ENCODE peak calls at places on chromosome 11, in six cellular contexts. Y is mammary epithelial cell, M is iPS DF 6.9, G is HL-60, C is left ventricle myocardium inferior, X is kidney. R is an unnamed sample.

GRCh38 chr11:72239849-72240460 is 4.0 kb downstream of the PHOX2A start:
- DNase-seq in X (no peak), M (no peak), Y (no peak), G (no peak), C (peak), R (peak)

GRCh38 chr11:14529933-14530332 is 9.7 kb upstream of the PSMA1 start:
- DNase-seq in M (no peak), X (no peak), Y (no peak), G (no peak), C (no peak), R (no peak)

GRCh38 chr11:78691215-78691614 is 116.6 kb upstream of the NARS2 start:
- DNase-seq in X (no peak), G (no peak), Y (no peak), C (no peak), M (no peak), R (no peak)

GRCh38 chr11:78050964-78051831 is 12.5 kb upstream of the THRSP start:
- DNase-seq in Y (peak), C (no peak), M (no peak), X (no peak), G (no peak), R (no peak)

GRCh38 chr11:125950696-125951645 is 5.1 kb downstream of the VSIG10L2 start:
- DNase-seq in Y (no peak), C (peak), X (no peak), G (no peak), M (no peak), R (peak)

GRCh38 chr11:85718991-85719807 is 33.2 kb upstream of the CCDC89 start:
- DNase-seq in C (peak), Y (peak), M (peak), X (peak), G (no peak), R (peak)

GRCh38 chr11:126816655-126817054 is 183.9 kb downstream of the KIRREL3 start:
- DNase-seq in Y (no peak), C (no peak), G (no peak), M (no peak), X (no peak), R (no peak)

GRCh38 chr11:59611570-59612565 is 3.7 kb downstream of the OSBP start:
- DNase-seq in G (no peak), C (no peak), X (no peak), Y (no peak), M (no peak), R (no peak)

GRCh38 chr11:119282495-119282894 is 34.4 kb downstream of the MCAM start:
- DNase-seq in M (no peak), Y (no peak), G (no peak), X (no peak), C (no peak), R (no peak)

GRCh38 chr11:78577495-78577894 is 2.8 kb upstream of the NARS2 start:
- DNase-seq in Y (no peak), C (no peak), G (no peak), X (no peak), M (no peak), R (no peak)

GRCh38 chr11:86459002-86459385 is 84.3 kb downstream of the CCDC81 start:
- DNase-seq in X (no peak), C (no peak), G (no peak), M (no peak), Y (no peak), R (no peak)

GRCh38 chr11:17171916-17172315 is 35.9 kb downstream of the PIK3C2A start:
- DNase-seq in G (no peak), C (no peak), M (no peak), Y (no peak), X (no peak), R (no peak)

GRCh38 chr11:76005746-76006145 is 190.7 kb downstream of the UVRAG start:
- DNase-seq in G (no peak), M (no peak), Y (no peak), C (no peak), X (no peak), R (no peak)

GRCh38 chr11:73310076-73310475 is 2.0 kb downstream of the ARHGEF17 start:
- DNase-seq in C (no peak), M (no peak), Y (no peak), G (no peak), X (peak), R (peak)

GRCh38 chr11:22510741-22511140 is 114.9 kb downstream of the FANCF start:
- DNase-seq in X (no peak), M (no peak), Y (peak), G (no peak), C (no peak), R (no peak)

GRCh38 chr11:123363556-123363955 is 66.5 kb upstream of the GRAMD1B start:
- DNase-seq in C (peak), G (no peak), M (no peak), Y (no peak), X (no peak), R (no peak)

GRCh38 chr11:22859756-22860155 is 518 bp downstream of the CCDC179 start:
- DNase-seq in C (no peak), G (no peak), M (no peak), Y (no peak), X (no peak), R (no peak)

GRCh38 chr11:70467196-70468085 is 69.1 kb downstream of the CTTN start:
- DNase-seq in Y (peak), C (peak), M (no peak), G (no peak), X (no peak), R (peak)

GRCh38 chr11:37072538-37072937 is 474.5 kb upstream of the RAG2 start:
- DNase-seq in G (no peak), C (no peak), X (no peak), M (no peak), Y (no peak), R (no peak)

GRCh38 chr11:109490953-109491733 is 69.2 kb downstream of the C11orf87 start:
- DNase-seq in M (no peak), Y (no peak), C (no peak), G (no peak), X (no peak), R (no peak)

GRCh38 chr11:8218840-8219239 is 44.8 kb downstream of the LMO1 start:
- DNase-seq in M (no peak), C (no peak), Y (no peak), G (no peak), X (no peak), R (no peak)

GRCh38 chr11:20310137-20310536 is 53.4 kb upstream of the HTATIP2 start:
- DNase-seq in X (no peak), G (no peak), Y (no peak), C (no peak), M (no peak), R (no peak)

GRCh38 chr11:87597696-87598095 is 560.0 kb downstream of the TMEM135 start:
- DNase-seq in G (no peak), C (no peak), M (no peak), Y (no peak), X (no peak), R (no peak)

GRCh38 chr11:123628936-123629683 is 25.3 kb downstream of the SCN3B start:
- DNase-seq in X (peak), C (peak), G (no peak), Y (no peak), M (no peak), R (no peak)

GRCh38 chr11:112734207-112734606 is 227.0 kb upstream of the NCAM1 start:
- DNase-seq in C (no peak), X (no peak), M (peak), Y (peak), G (no peak), R (no peak)

GRCh38 chr11:112555491-112556364 is 295.1 kb upstream of the PLET1 start:
- DNase-seq in X (no peak), Y (peak), M (peak), C (peak), G (peak), R (peak)

GRCh38 chr11:83072689-83073242 is 1.1 kb upstream of the RAB30 start:
- DNase-seq in M (no peak), X (no peak), Y (no peak), C (no peak), G (no peak), R (no peak)

GRCh38 chr11:9462806-9463537 is 2.2 kb downstream of the ZNF143 start:
- DNase-seq in X (no peak), Y (peak), G (no peak), M (no peak), C (no peak), R (no peak)

GRCh38 chr11:123185326-123185725 is 9.7 kb downstream of the CLMP start:
- DNase-seq in G (no peak), Y (no peak), C (no peak), M (no peak), X (no peak), R (no peak)

GRCh38 chr11:12156301-12157140 is 46.1 kb downstream of the MICAL2 start:
- DNase-seq in X (no peak), C (no peak), G (no peak), M (no peak), Y (no peak), R (no peak)

GRCh38 chr11:12154871-12155668 is 44.7 kb downstream of the MICAL2 start:
- DNase-seq in Y (no peak), C (no peak), M (no peak), G (no peak), X (no peak), R (no peak)

GRCh38 chr11:12155696-12156095 is 45.3 kb downstream of the MICAL2 start:
- DNase-seq in G (no peak), C (no peak), Y (no peak), M (no peak), X (no peak), R (no peak)

GRCh38 chr11:12158926-12159325 is 48.5 kb downstream of the MICAL2 start:
- DNase-seq in G (no peak), M (no peak), Y (no peak), C (no peak), X (no peak), R (no peak)

DNA sequence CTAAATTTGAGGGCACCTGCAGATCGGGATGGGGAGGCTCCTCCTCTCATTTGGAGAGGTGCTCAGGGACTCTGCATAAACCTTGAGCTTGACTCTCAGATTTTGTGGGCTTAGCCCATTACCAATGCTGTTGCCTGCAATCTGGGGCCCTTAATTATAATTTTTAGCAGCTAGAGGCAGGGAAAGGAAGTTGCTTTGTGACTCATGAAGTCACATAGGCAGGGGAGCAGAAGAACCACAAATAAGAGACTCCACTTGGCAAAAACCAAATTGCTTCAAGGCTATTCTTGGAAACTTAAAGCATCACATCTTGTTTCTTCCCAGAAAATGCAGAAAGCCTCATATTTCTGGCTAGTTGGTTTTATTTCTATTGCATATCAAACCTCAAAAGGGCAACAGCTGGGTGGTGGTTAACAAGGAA is 46.9 kb downstream of the MICAL2 start:
- DNase-seq in X (no peak), Y (no peak), G (no peak), M (no peak), C (no peak), R (no peak)
- H3K27ac ChIP-seq in X (no peak), Y (no peak), G (no peak), M (no peak), C (peak), R (peak)

DNA sequence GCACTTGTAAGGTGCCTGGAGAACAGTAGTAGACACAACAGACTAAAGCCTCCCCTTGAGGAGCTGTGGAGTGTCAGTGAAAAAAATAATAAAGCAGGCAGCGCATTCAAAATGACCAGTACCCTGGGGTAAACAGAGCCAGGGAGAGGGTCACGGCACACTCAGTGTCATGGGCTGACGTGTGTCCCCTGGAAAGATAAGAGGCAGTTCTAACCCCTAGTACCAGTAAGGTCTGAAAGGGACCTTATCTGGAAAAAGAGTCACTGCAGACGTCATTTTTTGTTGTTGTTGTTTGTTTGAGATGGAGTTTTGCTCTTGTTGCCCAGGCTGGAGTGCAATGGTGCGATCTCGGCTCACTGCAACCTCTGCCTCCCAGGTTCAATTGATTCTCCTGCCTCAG is 32.0 kb downstream of the DUSP8 start:
- DNase-seq in G (no peak), X (no peak), M (no peak), C (no peak), Y (no peak), R (no peak)
- H3K27ac ChIP-seq in G (no peak), X (no peak), M (no peak), C (no peak), Y (no peak), R (no peak)

GRCh38 chr11:10478066-10478465 is 23.0 kb downstream of the AMPD3 start:
- DNase-seq in Y (no peak), X (no peak), M (no peak), C (no peak), G (no peak), R (no peak)

GRCh38 chr11:10476927-10477689 is 22.0 kb downstream of the AMPD3 start:
- DNase-seq in X (no peak), C (no peak), Y (no peak), G (no peak), M (no peak), R (no peak)

GRCh38 chr11:10480026-10480425 is 25.0 kb downstream of the AMPD3 start:
- DNase-seq in M (no peak), X (no peak), G (no peak), Y (no peak), C (no peak), R (no peak)

GRCh38 chr11:10477690-10478046 is 22.6 kb downstream of the AMPD3 start:
- DNase-seq in M (no peak), C (no peak), Y (no peak), X (no peak), G (no peak), R (no peak)

DNA sequence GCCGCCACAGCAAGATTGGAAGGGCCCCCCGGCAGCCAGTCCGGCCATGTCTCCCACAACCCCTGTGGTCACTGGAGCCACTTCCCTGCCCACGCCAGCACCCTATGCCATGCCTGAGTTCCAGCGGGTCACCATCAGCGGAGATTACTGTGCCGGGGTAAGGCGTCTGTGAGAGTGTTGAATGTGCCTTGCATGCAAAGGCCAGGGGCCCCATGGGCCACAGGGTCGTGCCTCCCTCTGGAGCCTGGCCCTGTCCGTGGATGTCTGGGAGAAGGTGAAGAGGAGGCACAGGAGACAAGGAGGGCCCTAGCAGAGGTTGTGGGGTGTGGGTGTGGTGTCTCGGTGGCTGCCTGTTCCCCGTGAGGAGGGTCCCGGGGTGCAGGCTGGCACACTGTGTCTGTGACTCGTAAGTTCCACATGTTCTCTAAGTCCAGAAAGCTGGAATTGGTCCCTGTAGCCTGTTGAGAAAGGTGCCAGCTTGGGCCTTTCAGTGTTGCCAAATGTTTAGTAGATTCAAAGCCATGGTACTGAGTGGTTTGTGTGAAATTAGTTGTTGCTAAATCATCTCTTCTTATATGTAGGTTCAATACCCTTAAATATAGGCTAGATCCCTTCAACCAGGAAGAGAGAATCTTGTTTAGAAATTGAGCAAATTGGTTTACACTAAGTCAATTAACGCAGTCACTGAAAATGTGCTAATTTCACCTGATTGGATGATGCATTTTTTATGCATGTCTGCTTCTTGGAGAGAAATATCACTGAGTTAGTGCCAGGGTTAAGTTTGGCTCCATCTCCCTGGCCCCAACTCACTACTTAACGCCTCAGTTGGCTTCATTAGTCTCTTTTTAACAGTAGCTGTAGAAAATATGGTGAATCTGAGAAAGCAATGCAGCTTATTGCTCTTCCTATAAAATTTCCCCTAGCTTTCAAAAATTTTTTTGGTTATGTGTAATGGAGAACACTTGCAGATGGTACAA is 23.8 kb downstream of the AMPD3 start:
- DNase-seq in X (no peak), G (no peak), Y (no peak), M (no peak), C (no peak), R (no peak)
- H3K27ac ChIP-seq in X (no peak), G (no peak), Y (no peak), M (no peak), C (no peak), R (no peak)

GRCh38 chr11:108062336-108062735 is 53.6 kb downstream of the CUL5 start:
- DNase-seq in G (no peak), X (no peak), C (no peak), Y (no peak), M (no peak), R (no peak)

GRCh38 chr11:108063410-108063809 is 54.7 kb downstream of the CUL5 start:
- DNase-seq in M (no peak), X (no peak), C (no peak), Y (no peak), G (no peak), R (no peak)
- H3K27ac ChIP-seq in M (no peak), X (no peak), C (no peak), Y (no peak), G (no peak), R (no peak)

R was measured in left lung.